ENCODE peak calls at places on chromosomes 12 and 14, in six cellular contexts. V is lung, B is heart left ventricle, I is brain microvascular endothelial cell, X is astrocyte, E is ovary. W is an unnamed sample. For H3K27me3, the result is how much of the 10 kb centered on the place peaks cover.

GRCh38 chr12:27866382-27867101 is 86.5 kb upstream of the MANSC4 start:
- DNase-seq in V (no peak), B (no peak), I (peak), X (peak), E (no peak), W (no peak)

GRCh38 chr12:14729586-14729985 is 33.2 kb upstream of the GUCY2C start:
- DNase-seq in V (no peak), B (no peak), I (no peak), X (no peak), E (no peak), W (no peak)

GRCh38 chr12:65430571-65431306 is 152.3 kb downstream of the MSRB3 start:
- DNase-seq in V (no peak), B (no peak), I (peak), X (peak), E (no peak), W (no peak)

GRCh38 chr12:1918081-1918874 is at the start of gene CACNA2D4:
- DNase-seq in V (peak), B (no peak), I (no peak), X (no peak), E (no peak), W (peak)

GRCh38 chr12:104223599-104224168 is 8.1 kb downstream of the TXNRD1 start:
- DNase-seq in V (no peak), B (no peak), I (no peak), X (no peak), E (no peak), W (no peak)

GRCh38 chr14:29521526-29522137 is 406.0 kb downstream of the PRKD1 start:
- DNase-seq in V (no peak), B (no peak), I (no peak), X (no peak), E (no peak), W (no peak)

GRCh38 chr12:2299207-2299606 is 246.4 kb downstream of the CACNA1C start:
- DNase-seq in V (no peak), B (no peak), I (no peak), X (no peak), E (no peak), W (no peak)

GRCh38 chr12:50747817-50748216 is 16.1 kb upstream of the ATF1 start:
- DNase-seq in V (no peak), B (no peak), I (no peak), X (no peak), E (no peak), W (no peak)

GRCh38 chr12:88371416-88372183 is 208.7 kb downstream of the KITLG start:
- DNase-seq in V (no peak), B (no peak), I (peak), X (no peak), E (no peak), W (no peak)

GRCh38 chr14:105474478-105475268 is at the start of gene CRIP2:
- DNase-seq in V (no peak), B (peak), I (no peak), X (no peak), E (peak), W (no peak)

GRCh38 chr12:65171870-65172269 is 2.5 kb downstream of the LEMD3 start:
- DNase-seq in V (no peak), B (no peak), I (no peak), X (no peak), E (no peak), W (no peak)

GRCh38 chr14:93977790-93978581 is 1.6 kb upstream of the ASB2 start:
- DNase-seq in V (no peak), B (no peak), I (no peak), X (peak), E (no peak), W (no peak)

GRCh38 chr14:96167224-96168148 is 37.2 kb upstream of the BDKRB2 start:
- DNase-seq in V (no peak), B (no peak), I (peak), X (peak), E (no peak), W (peak)

GRCh38 chr14:66543996-66544395 is 36.0 kb downstream of the GPHN start:
- DNase-seq in V (no peak), B (no peak), I (no peak), X (no peak), E (no peak), W (no peak)

GRCh38 chr14:68379510-68380303 is 413.2 kb downstream of the ZFP36L1 start:
- DNase-seq in V (no peak), B (no peak), I (no peak), X (peak), E (no peak), W (no peak)

GRCh38 chr14:104250175-104250574 is 111.8 kb downstream of the KIF26A start:
- DNase-seq in V (no peak), B (no peak), I (no peak), X (no peak), E (no peak), W (no peak)

GRCh38 chr14:55954108-55954507 is 164.1 kb upstream of the PELI2 start:
- DNase-seq in V (no peak), B (no peak), I (no peak), X (no peak), E (no peak), W (no peak)

GRCh38 chr14:99333841-99334240 is 61.8 kb upstream of the BCL11B start:
- DNase-seq in V (no peak), B (no peak), I (no peak), X (no peak), E (no peak), W (no peak)

GRCh38 chr14:58298880-58299664 is 717 bp downstream of the ARID4A start:
- DNase-seq in V (peak), B (peak), I (no peak), X (no peak), E (peak), W (peak)

GRCh38 chr14:96368534-96368933 is 5.2 kb downstream of the GSKIP start:
- DNase-seq in V (no peak), B (no peak), I (no peak), X (no peak), E (no peak), W (no peak)

GRCh38 chr12:46950116-46950515 is 124.3 kb upstream of the SLC38A4 start:
- DNase-seq in V (no peak), B (no peak), I (no peak), X (no peak), E (no peak), W (no peak)

GRCh38 chr12:3230758-3231375 is 153.7 kb downstream of the TSPAN9 start:
- DNase-seq in V (no peak), B (no peak), I (no peak), X (peak), E (no peak), W (no peak)

GRCh38 chr12:51262758-51263177 is 7.4 kb downstream of the SMAGP start:
- DNase-seq in V (no peak), B (no peak), I (peak), X (peak), E (peak), W (peak)

GRCh38 chr12:108884116-108885012 is 4.5 kb downstream of the DAO start:
- DNase-seq in V (peak), B (peak), I (peak), X (no peak), E (no peak), W (peak)

GRCh38 chr12:66036317-66036716 is 94.2 kb downstream of the LLPH start:
- DNase-seq in V (no peak), B (peak), I (peak), X (peak), E (peak), W (no peak)

GRCh38 chr12:1995205-1995896 is 8.9 kb downstream of the DCP1B start:
- DNase-seq in V (no peak), B (no peak), I (no peak), X (no peak), E (no peak), W (no peak)

GRCh38 chr14:91063119-91063518 is 2.7 kb upstream of the RPS6KA5 start:
- DNase-seq in V (no peak), B (no peak), I (no peak), X (no peak), E (no peak), W (no peak)

GRCh38 chr12:11763760-11764520 is 114.5 kb downstream of the ETV6 start:
- DNase-seq in V (no peak), B (no peak), I (peak), X (peak), E (no peak), W (no peak)

GRCh38 chr12:43733687-43734086 is 24.9 kb downstream of the PUS7L start:
- DNase-seq in V (no peak), B (no peak), I (no peak), X (no peak), E (no peak), W (no peak)

GRCh38 chr12:81896771-81897170 is 137.6 kb upstream of the PPFIA2 start:
- DNase-seq in V (no peak), B (no peak), I (peak), X (peak), E (no peak), W (no peak)

GRCh38 chr12:12010277-12011031 is 60.3 kb upstream of the BCL2L14 start:
- DNase-seq in V (peak), B (peak), I (peak), X (peak), E (no peak), W (peak)

GRCh38 chr12:67991158-67991557 is 1.9 kb downstream of the IFNG-AS1 start:
- DNase-seq in V (no peak), B (no peak), I (no peak), X (no peak), E (no peak), W (peak)

GRCh38 chr14:52067873-52068740 is 752 bp downstream of the NID2 start:
- DNase-seq in V (no peak), B (peak), I (no peak), X (peak), E (peak), W (no peak)

GRCh38 chr12:89417246-89417977 is 65.1 kb upstream of the DUSP6 start:
- DNase-seq in V (no peak), B (no peak), I (peak), X (peak), E (no peak), W (no peak)

GRCh38 chr14:101083564-101084435 is 180.3 kb upstream of the RTL1 start:
- DNase-seq in V (peak), B (no peak), I (no peak), X (no peak), E (peak), W (no peak)

GRCh38 chr14:87944987-87945604 is 47.9 kb downstream of the GALC start:
- DNase-seq in V (no peak), B (no peak), I (no peak), X (peak), E (no peak), W (no peak)

DNA sequence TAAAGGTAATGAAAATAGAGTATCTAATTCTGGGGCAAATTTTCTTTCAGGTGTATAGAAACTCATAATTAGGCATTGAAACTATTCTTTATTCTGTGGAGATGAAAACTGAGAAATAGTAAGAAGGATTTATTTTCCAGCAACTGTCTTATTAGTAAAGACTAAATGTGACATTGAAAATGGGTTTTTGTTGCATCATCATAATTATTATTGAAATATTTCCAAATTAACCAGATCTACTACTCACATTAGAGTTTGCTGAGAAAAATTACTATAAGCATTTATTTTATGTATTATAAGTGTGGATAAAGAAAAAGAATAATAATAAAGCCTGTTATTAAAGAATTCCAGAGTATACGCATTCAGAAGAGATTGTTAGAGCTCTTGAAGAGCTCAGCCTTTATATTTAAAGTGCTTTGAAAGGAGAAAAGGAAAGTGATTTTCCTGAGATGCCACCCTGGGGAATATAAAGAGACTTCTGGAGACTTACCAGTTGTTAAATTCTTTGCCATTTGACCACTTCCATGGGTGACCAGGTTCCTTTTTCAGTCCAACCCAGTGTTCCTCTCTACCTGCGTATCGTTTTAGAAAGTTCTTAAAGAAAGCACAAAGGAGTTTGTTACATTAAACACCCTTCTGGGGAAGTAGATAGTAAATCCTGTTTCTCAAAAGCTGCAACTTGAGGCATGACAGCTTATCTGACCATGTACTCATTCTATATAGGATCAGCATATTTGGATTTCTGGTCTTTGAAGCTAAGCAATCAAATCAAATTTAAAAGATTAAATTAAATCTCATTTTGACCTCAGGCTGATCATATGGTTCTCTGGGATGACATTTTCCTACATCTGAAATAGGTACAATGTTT is 6.4 kb downstream of the CD69 start:
- DNase-seq in V (no peak), B (no peak), I (no peak), X (no peak), E (no peak), W (no peak)
- H3K27me3 ChIP-seq in V (under half), B (under half), I (under half), X (under half), E (under half), W (under half)

GRCh38 chr14:36555998-36556743 is 26.2 kb downstream of the NKX2-8 start:
- DNase-seq in V (no peak), B (no peak), I (no peak), X (no peak), E (no peak), W (no peak)
- H3K27me3 ChIP-seq in V (under half), B (under half), I (under half), X (under half), E (under half), W (under half)

DNA sequence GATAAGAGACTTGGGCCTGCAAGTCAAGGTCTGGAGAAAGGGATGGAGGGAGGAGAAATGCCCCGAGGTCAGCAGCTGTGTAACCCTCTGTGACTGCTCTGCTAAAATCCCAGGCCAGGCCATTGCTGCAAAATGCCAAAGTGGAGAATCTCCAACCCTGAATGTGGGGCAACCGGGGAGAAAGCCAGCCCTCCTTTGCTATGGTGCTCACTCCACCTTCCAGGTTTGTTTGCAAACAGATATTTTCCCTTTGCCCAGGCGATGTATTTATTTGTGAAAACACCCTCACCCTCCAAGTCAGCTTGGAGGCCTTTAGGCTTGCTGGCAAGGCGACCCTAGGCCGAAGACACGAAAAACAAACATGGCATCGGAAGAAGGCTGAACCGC is 1.1 kb upstream of the TBX5 start:
- DNase-seq in V (no peak), B (no peak), I (no peak), X (no peak), E (no peak), W (no peak)
- H3K27me3 ChIP-seq in V (under half), B (under half), I (half or more), X (half or more), E (under half), W (half or more)

GRCh38 chr12:131621701-131622421 is 89.0 kb upstream of the SFSWAP start:
- DNase-seq in V (no peak), B (no peak), I (no peak), X (no peak), E (no peak), W (no peak)
- H3K27me3 ChIP-seq in V (under half), B (half or more), I (under half), X (under half), E (under half), W (under half)

DNA sequence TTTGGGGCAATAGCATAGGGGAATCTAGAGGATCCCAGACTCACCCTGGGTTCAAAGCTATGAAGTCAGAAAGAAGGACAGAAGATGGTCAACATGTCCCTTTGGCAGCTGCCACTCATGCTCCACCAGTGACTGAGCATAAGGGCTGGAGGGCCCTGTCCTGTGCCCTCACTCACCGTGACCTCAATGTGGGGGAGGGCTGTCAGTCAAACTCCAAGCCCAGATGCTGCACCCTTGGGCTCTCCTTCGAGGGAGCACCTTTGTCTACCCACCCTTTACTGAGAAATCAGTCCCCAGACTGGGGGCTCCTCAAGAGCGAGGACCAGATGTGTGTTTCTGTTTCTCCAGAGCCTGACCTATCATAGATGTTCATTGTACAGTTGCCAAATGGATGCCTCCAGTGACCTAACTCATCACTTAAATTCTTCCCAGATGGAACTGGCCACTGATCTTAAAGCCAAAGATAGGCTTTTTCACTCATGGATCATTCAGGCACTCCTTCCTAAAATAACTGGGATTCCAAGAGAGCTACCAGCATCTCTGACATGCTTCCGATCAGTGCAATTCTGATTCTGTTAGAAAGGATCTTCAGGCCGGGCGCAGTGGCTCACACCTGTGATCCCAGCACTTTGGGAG is 27.2 kb upstream of the VSX2 start:
- DNase-seq in V (no peak), B (no peak), I (no peak), X (no peak), E (no peak), W (no peak)
- H3K27me3 ChIP-seq in V (under half), B (under half), I (under half), X (under half), E (under half), W (under half)

GRCh38 chr14:76311410-76311758 is 64.6 kb upstream of the ESRRB start:
- DNase-seq in V (no peak), B (no peak), I (no peak), X (no peak), E (no peak), W (no peak)

GRCh38 chr14:76313861-76314260 is 62.1 kb upstream of the ESRRB start:
- DNase-seq in V (no peak), B (no peak), I (no peak), X (no peak), E (no peak), W (no peak)

GRCh38 chr14:76312821-76313220 is 63.1 kb upstream of the ESRRB start:
- DNase-seq in V (no peak), B (no peak), I (no peak), X (no peak), E (no peak), W (no peak)

GRCh38 chr14:76313303-76313702 is 62.6 kb upstream of the ESRRB start:
- DNase-seq in V (no peak), B (no peak), I (no peak), X (no peak), E (no peak), W (no peak)

GRCh38 chr14:76314521-76314951 is 61.4 kb upstream of the ESRRB start:
- DNase-seq in V (no peak), B (no peak), I (no peak), X (no peak), E (no peak), W (no peak)
- H3K27me3 ChIP-seq in V (under half), B (under half), I (under half), X (under half), E (under half), W (under half)

GRCh38 chr14:22036541-22036940 is 362.9 kb upstream of the OR4E1 start:
- DNase-seq in V (no peak), B (no peak), I (no peak), X (no peak), E (no peak), W (no peak)

GRCh38 chr14:22046063-22046462 is 372.4 kb upstream of the OR4E1 start:
- DNase-seq in V (no peak), B (no peak), I (no peak), X (no peak), E (no peak), W (no peak)

GRCh38 chr14:22044193-22044592 is 370.6 kb upstream of the OR4E1 start:
- DNase-seq in V (no peak), B (no peak), I (no peak), X (no peak), E (no peak), W (no peak)

GRCh38 chr14:22039938-22040780 is 366.5 kb upstream of the OR4E1 start:
- DNase-seq in V (no peak), B (no peak), I (no peak), X (no peak), E (no peak), W (no peak)

GRCh38 chr14:22040781-22041125 is 367.1 kb upstream of the OR4E1 start:
- DNase-seq in V (no peak), B (no peak), I (no peak), X (no peak), E (no peak), W (no peak)
- H3K27me3 ChIP-seq in V (under half), B (under half), I (under half), X (under half), E (under half), W (under half)

W was measured in Peyer's patch.